ENCODE peak calls at places on chromosome 18, in seven cellular contexts. H, A, L, S, I, B and C are unnamed samples.

GRCh38 chr18:77124452-77124922 is 8.1 kb downstream of the MBP start:
- DNase-seq in H (peak), A (peak), L (no peak), S (peak), I (no peak), B (no peak), C (no peak)

GRCh38 chr18:66440433-66440832 is 163.5 kb downstream of the CDH19 start:
- DNase-seq in H (no peak), A (no peak), L (no peak), S (no peak), I (no peak), B (no peak), C (peak)

GRCh38 chr18:67771271-67771670 is 254.8 kb upstream of the DSEL start:
- DNase-seq in H (no peak), A (no peak), L (no peak), S (no peak), I (no peak), B (no peak), C (no peak)

GRCh38 chr18:48551100-48551499 is 12.3 kb downstream of the CTIF start:
- DNase-seq in H (no peak), A (no peak), L (no peak), S (no peak), I (no peak), B (peak), C (no peak)

GRCh38 chr18:58806826-58807714 is 57.6 kb upstream of the ZNF532 start:
- DNase-seq in H (no peak), A (no peak), L (no peak), S (no peak), I (no peak), B (no peak), C (no peak)

GRCh38 chr18:76467371-76468190 is 27.5 kb downstream of the ZNF516 start:
- DNase-seq in H (no peak), A (no peak), L (no peak), S (no peak), I (no peak), B (peak), C (no peak)

GRCh38 chr18:37944871-37945270 is 379.3 kb upstream of the CELF4 start:
- DNase-seq in H (no peak), A (no peak), L (no peak), S (no peak), I (no peak), B (no peak), C (no peak)

GRCh38 chr18:10239138-10239537 is 215.3 kb upstream of the APCDD1 start:
- DNase-seq in H (no peak), A (no peak), L (peak), S (peak), I (no peak), B (peak), C (no peak)

GRCh38 chr18:11251891-11252270 is 102.5 kb upstream of the PIEZO2 start:
- DNase-seq in H (no peak), A (no peak), L (no peak), S (no peak), I (no peak), B (no peak), C (no peak)

GRCh38 chr18:22637787-22638186 is 220.1 kb upstream of the CTAGE1 start:
- DNase-seq in H (no peak), A (no peak), L (no peak), S (no peak), I (no peak), B (no peak), C (no peak)

GRCh38 chr18:76958692-76959341 is 136.5 kb downstream of the ZNF236 start:
- DNase-seq in H (no peak), A (no peak), L (no peak), S (peak), I (no peak), B (no peak), C (no peak)

GRCh38 chr18:45935591-45936335 is 31.4 kb downstream of the EPG5 start:
- DNase-seq in H (no peak), A (no peak), L (no peak), S (no peak), I (no peak), B (no peak), C (no peak)

GRCh38 chr18:44938396-44939036 is 257.8 kb downstream of the SETBP1 start:
- DNase-seq in H (no peak), A (no peak), L (no peak), S (no peak), I (no peak), B (no peak), C (no peak)

GRCh38 chr18:57004366-57005121 is 142.3 kb upstream of the BOD1L2 start:
- DNase-seq in H (no peak), A (peak), L (no peak), S (no peak), I (no peak), B (no peak), C (no peak)

GRCh38 chr18:63775166-63775730 is at the start of gene SERPINB7:
- DNase-seq in H (no peak), A (no peak), L (no peak), S (no peak), I (no peak), B (no peak), C (no peak)